ENCODE peak calls at places on chromosomes 11 and 22, in six cellular contexts. One of them, this sample, is unnamed.
A peak's percentile ranks its signal among the peaks of the same experiment; 100 is the strongest.

GRCh38 chr22:37089451-37089850 is 20.1 kb downstream of the TMPRSS6 start:
- DNase-seq in colonic mucosa: no peak
- DNase-seq in CD4-positive, alpha-beta memory T cell: no peak
- DNase-seq in left ventricle myocardium inferior: no peak
- DNase-seq in heart left ventricle: no peak
- DNase-seq in PC-3: no peak
- DNase-seq in this sample: no peak

GRCh38 chr22:30248484-30248883 is 1.9 kb upstream of the LIF start:
- DNase-seq in colonic mucosa: no peak
- DNase-seq in CD4-positive, alpha-beta memory T cell: no peak
- DNase-seq in left ventricle myocardium inferior: no peak
- DNase-seq in heart left ventricle: no peak
- DNase-seq in PC-3: no peak
- DNase-seq in this sample: no peak

GRCh38 chr11:16804104-16804947 is 65.9 kb downstream of the C11orf58 start:
- DNase-seq in colonic mucosa: peak; percentile 75
- DNase-seq in CD4-positive, alpha-beta memory T cell: peak; percentile 15
- DNase-seq in left ventricle myocardium inferior: no peak
- DNase-seq in heart left ventricle: peak; percentile 63
- DNase-seq in PC-3: peak; percentile 34
- DNase-seq in this sample: no peak

GRCh38 chr22:42688241-42688913 is 32.3 kb downstream of the A4GALT start:
- DNase-seq in colonic mucosa: peak; percentile 73
- DNase-seq in CD4-positive, alpha-beta memory T cell: no peak
- DNase-seq in left ventricle myocardium inferior: peak; percentile 90
- DNase-seq in heart left ventricle: peak; percentile 92
- DNase-seq in PC-3: peak; percentile 84
- DNase-seq in this sample: peak; percentile 95

GRCh38 chr11:120398184-120398583 is 62.0 kb downstream of the ARHGEF12 start:
- DNase-seq in colonic mucosa: no peak
- DNase-seq in CD4-positive, alpha-beta memory T cell: no peak
- DNase-seq in left ventricle myocardium inferior: no peak
- DNase-seq in heart left ventricle: no peak
- DNase-seq in PC-3: no peak
- DNase-seq in this sample: no peak

GRCh38 chr22:44363980-44364749 is 51.4 kb upstream of the SHISAL1 start:
- DNase-seq in colonic mucosa: no peak
- DNase-seq in CD4-positive, alpha-beta memory T cell: no peak
- DNase-seq in left ventricle myocardium inferior: peak; percentile 58
- DNase-seq in heart left ventricle: peak; percentile 54
- DNase-seq in PC-3: no peak
- DNase-seq in this sample: no peak

GRCh38 chr22:36010090-36010489 is 18.5 kb downstream of the RBFOX2 start:
- DNase-seq in colonic mucosa: no peak
- DNase-seq in CD4-positive, alpha-beta memory T cell: no peak
- DNase-seq in left ventricle myocardium inferior: no peak
- DNase-seq in heart left ventricle: no peak
- DNase-seq in PC-3: no peak
- DNase-seq in this sample: no peak

GRCh38 chr22:39653787-39654077 is 83.2 kb downstream of the CACNA1I start:
- DNase-seq in colonic mucosa: no peak
- DNase-seq in CD4-positive, alpha-beta memory T cell: no peak
- DNase-seq in left ventricle myocardium inferior: no peak
- DNase-seq in heart left ventricle: no peak
- DNase-seq in PC-3: no peak
- DNase-seq in this sample: no peak

GRCh38 chr22:36816635-36817428 is at the start of gene PVALB:
- DNase-seq in colonic mucosa: no peak
- DNase-seq in CD4-positive, alpha-beta memory T cell: no peak
- DNase-seq in left ventricle myocardium inferior: peak; percentile 22
- DNase-seq in heart left ventricle: no peak
- DNase-seq in PC-3: peak; percentile 29
- DNase-seq in this sample: no peak

GRCh38 chr22:45496451-45496941 is 6.2 kb upstream of the FBLN1 start:
- DNase-seq in colonic mucosa: no peak
- DNase-seq in CD4-positive, alpha-beta memory T cell: no peak
- DNase-seq in left ventricle myocardium inferior: no peak
- DNase-seq in heart left ventricle: no peak
- DNase-seq in PC-3: no peak
- DNase-seq in this sample: no peak

GRCh38 chr22:37167981-37168647 is 18.4 kb upstream of the IL2RB start:
- DNase-seq in colonic mucosa: no peak
- DNase-seq in CD4-positive, alpha-beta memory T cell: no peak
- DNase-seq in left ventricle myocardium inferior: no peak
- DNase-seq in heart left ventricle: no peak
- DNase-seq in PC-3: no peak
- DNase-seq in this sample: no peak

GRCh38 chr11:132347156-132348090 is 977.0 kb downstream of the NTM start:
- DNase-seq in colonic mucosa: no peak
- DNase-seq in CD4-positive, alpha-beta memory T cell: no peak
- DNase-seq in left ventricle myocardium inferior: no peak
- DNase-seq in heart left ventricle: no peak
- DNase-seq in PC-3: no peak
- DNase-seq in this sample: no peak

GRCh38 chr11:36009469-36009868 is 65.6 kb downstream of the LDLRAD3 start:
- DNase-seq in colonic mucosa: no peak
- DNase-seq in CD4-positive, alpha-beta memory T cell: no peak
- DNase-seq in left ventricle myocardium inferior: no peak
- DNase-seq in heart left ventricle: no peak
- DNase-seq in PC-3: peak; percentile 69
- DNase-seq in this sample: no peak

GRCh38 chr11:95697614-95698408 is 91.8 kb downstream of the FAM76B start:
- DNase-seq in colonic mucosa: no peak
- DNase-seq in CD4-positive, alpha-beta memory T cell: no peak
- DNase-seq in left ventricle myocardium inferior: no peak
- DNase-seq in heart left ventricle: no peak
- DNase-seq in PC-3: no peak
- DNase-seq in this sample: no peak

DNA sequence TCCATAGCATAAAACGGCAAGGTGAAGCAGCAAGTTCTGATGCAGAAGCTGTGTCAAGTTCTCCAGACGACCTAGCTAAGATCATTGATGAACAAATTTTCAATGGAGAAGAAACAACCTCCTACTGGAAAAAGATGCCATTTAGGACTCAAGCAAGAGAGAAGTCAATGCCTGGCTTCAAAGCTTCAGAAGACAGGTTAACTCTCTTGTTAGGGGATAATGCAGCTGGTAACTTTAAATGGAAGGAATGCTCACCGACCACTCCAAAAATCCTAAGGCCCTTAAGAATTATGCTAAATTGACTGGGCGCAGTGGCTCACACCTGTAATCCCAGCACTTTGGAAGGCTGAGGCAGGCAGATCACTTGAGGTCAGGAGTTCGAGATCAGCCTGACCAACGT is 31.3 kb downstream of the CLTCL1 start:
- DNase-seq in colonic mucosa: no peak
- DNase-seq in CD4-positive, alpha-beta memory T cell: no peak
- DNase-seq in left ventricle myocardium inferior: no peak
- DNase-seq in heart left ventricle: no peak
- DNase-seq in PC-3: no peak
- DNase-seq in this sample: no peak
- H3K27ac ChIP-seq in colonic mucosa: no peak overlapping the region
- H3K27ac ChIP-seq in CD4-positive, alpha-beta memory T cell: no peak overlapping the region
- H3K27ac ChIP-seq in left ventricle myocardium inferior: peak overlapping the region; percentile 69
- H3K27ac ChIP-seq in heart left ventricle: peak overlapping the region; percentile 82
- H3K27ac ChIP-seq in PC-3: no peak overlapping the region
- H3K27ac ChIP-seq in this sample: peak overlapping the region; percentile 46

GRCh38 chr11:66020618-66021357 is 5.5 kb downstream of the CATSPER1 start:
- DNase-seq in colonic mucosa: no peak
- DNase-seq in CD4-positive, alpha-beta memory T cell: no peak
- DNase-seq in left ventricle myocardium inferior: no peak
- DNase-seq in heart left ventricle: no peak
- DNase-seq in PC-3: peak; percentile 93
- DNase-seq in this sample: no peak
- H3K4me3 ChIP-seq in colonic mucosa: no peak overlapping the region
- H3K4me3 ChIP-seq in CD4-positive, alpha-beta memory T cell: no peak overlapping the region
- H3K4me3 ChIP-seq in left ventricle myocardium inferior: no peak overlapping the region
- H3K4me3 ChIP-seq in heart left ventricle: no peak overlapping the region
- H3K4me3 ChIP-seq in PC-3: no peak overlapping the region
- H3K4me3 ChIP-seq in this sample: no peak overlapping the region

GRCh38 chr11:41851743-41852142 is 392.3 kb upstream of the LRRC4C start:
- DNase-seq in colonic mucosa: no peak
- DNase-seq in CD4-positive, alpha-beta memory T cell: no peak
- DNase-seq in left ventricle myocardium inferior: no peak
- DNase-seq in heart left ventricle: no peak
- DNase-seq in PC-3: no peak
- DNase-seq in this sample: no peak
- H3K4me1 ChIP-seq in colonic mucosa: no peaks in the 10 kb centered on the region
- H3K4me1 ChIP-seq in CD4-positive, alpha-beta memory T cell: no peaks in the 10 kb centered on the region
- H3K4me1 ChIP-seq in left ventricle myocardium inferior: no peaks in the 10 kb centered on the region
- H3K4me1 ChIP-seq in heart left ventricle: no peaks in the 10 kb centered on the region
- H3K4me1 ChIP-seq in PC-3: no peaks in the 10 kb centered on the region
- H3K4me1 ChIP-seq in this sample: no peaks in the 10 kb centered on the region

GRCh38 chr22:31790240-31790639 is 36.4 kb downstream of the DEPDC5 start:
- DNase-seq in colonic mucosa: no peak
- DNase-seq in CD4-positive, alpha-beta memory T cell: no peak
- DNase-seq in left ventricle myocardium inferior: no peak
- DNase-seq in heart left ventricle: no peak
- DNase-seq in PC-3: no peak
- DNase-seq in this sample: no peak
- H3K27ac ChIP-seq in colonic mucosa: no peak overlapping the region
- H3K27ac ChIP-seq in CD4-positive, alpha-beta memory T cell: no peak overlapping the region
- H3K27ac ChIP-seq in left ventricle myocardium inferior: peak overlapping the region; percentile 12
- H3K27ac ChIP-seq in heart left ventricle: no peak overlapping the region
- H3K27ac ChIP-seq in PC-3: no peak overlapping the region
- H3K27ac ChIP-seq in this sample: no peak overlapping the region

DNA sequence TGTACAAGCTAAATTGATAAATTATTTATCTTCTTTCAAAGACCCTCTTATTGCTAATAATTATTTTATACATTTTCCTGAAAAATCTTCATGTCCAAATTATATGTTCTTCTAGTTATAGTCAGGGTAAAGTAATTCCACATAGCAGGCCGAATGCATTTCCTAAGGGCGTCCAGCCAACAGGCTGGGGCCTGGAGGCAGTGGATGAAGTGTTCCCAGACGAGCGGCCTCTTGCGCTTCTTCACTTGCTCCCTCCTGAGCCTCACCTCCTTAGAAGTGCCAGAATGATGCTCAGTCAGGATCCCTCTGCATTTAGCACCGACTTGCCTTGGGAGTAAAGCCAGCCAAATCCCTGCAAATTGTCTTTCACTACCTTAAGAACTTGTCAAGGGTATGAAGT is 1.4 kb downstream of the OLFML1 start:
- DNase-seq in colonic mucosa: no peak
- DNase-seq in CD4-positive, alpha-beta memory T cell: no peak
- DNase-seq in left ventricle myocardium inferior: no peak
- DNase-seq in heart left ventricle: no peak
- DNase-seq in PC-3: no peak
- DNase-seq in this sample: no peak
- H3K4me3 ChIP-seq in colonic mucosa: no peak overlapping the region
- H3K4me3 ChIP-seq in CD4-positive, alpha-beta memory T cell: no peak overlapping the region
- H3K4me3 ChIP-seq in left ventricle myocardium inferior: peak overlapping the region; percentile 63
- H3K4me3 ChIP-seq in heart left ventricle: peak overlapping the region; percentile 19
- H3K4me3 ChIP-seq in PC-3: no peak overlapping the region
- H3K4me3 ChIP-seq in this sample: no peak overlapping the region

DNA sequence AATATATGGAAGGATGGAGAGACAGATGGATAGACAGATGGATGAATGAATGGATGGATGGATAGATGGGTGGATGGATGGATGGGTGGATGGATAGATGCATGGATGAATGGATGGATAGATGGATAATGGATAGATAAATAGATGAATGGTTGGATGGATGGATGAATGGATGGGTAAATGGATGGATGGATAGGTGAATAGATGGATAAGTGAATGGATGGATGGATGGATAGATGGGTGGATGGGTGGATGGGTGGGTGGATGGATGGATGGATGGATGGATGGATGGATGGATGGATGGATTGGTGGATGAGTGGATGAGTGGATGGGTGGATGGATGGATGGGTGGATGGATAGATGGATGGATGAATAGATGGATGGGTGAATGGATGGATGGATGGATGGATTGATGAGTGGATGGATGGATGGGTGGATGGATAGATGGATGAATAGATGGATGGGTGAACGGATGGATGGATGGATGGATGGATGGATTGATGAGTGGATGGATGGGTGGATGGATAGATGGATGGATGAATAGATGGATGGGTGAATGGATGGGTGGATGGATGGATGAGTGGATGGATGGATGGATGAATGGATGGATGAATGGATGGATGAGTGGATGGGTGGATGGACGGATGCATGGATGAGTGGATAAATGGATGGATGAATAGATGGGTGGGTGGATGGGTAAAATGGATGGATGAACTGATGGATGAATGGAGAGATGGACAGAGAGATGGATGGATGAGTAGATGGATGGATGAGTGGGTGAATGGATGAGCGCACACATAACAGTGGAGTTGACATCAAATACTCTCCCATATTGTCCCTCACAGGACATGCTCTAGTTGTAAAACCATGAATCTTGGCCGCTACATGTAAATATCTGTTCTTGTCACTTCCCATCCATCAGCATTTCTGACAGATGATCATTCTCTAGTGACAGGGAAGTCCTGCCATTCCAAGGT is 8.8 kb downstream of the LSP1 start:
- DNase-seq in colonic mucosa: no peak
- DNase-seq in CD4-positive, alpha-beta memory T cell: no peak
- DNase-seq in left ventricle myocardium inferior: no peak
- DNase-seq in heart left ventricle: no peak
- DNase-seq in PC-3: no peak
- DNase-seq in this sample: no peak
- H3K4me1 ChIP-seq in colonic mucosa: no peaks in the 10 kb centered on the region
- H3K4me1 ChIP-seq in CD4-positive, alpha-beta memory T cell: peaks cover 86% of the 10 kb centered on the region
- H3K4me1 ChIP-seq in left ventricle myocardium inferior: peaks cover 38% of the 10 kb centered on the region
- H3K4me1 ChIP-seq in heart left ventricle: peaks cover 17% of the 10 kb centered on the region
- H3K4me1 ChIP-seq in PC-3: peaks cover 7% of the 10 kb centered on the region
- H3K4me1 ChIP-seq in this sample: peaks cover 21% of the 10 kb centered on the region

DNA sequence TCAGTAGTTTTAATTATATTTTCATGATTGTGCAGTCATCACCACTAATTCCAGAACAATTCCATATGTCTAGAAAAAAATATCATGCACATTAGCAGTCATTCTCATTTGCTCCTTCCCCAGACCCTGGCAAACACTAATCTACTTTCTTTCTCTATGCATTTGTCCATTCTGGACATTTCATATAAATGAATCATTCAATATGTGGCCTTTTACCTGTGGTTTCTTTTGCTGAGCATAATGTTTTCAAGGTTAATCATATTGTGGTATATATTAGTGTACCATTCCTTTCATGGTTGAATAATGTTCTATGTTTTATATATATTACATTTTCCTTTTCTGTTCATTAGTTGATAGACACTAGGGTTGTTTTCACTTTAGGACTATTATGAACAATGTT is 811.1 kb upstream of the RAG2 start:
- DNase-seq in colonic mucosa: no peak
- DNase-seq in CD4-positive, alpha-beta memory T cell: no peak
- DNase-seq in left ventricle myocardium inferior: no peak
- DNase-seq in heart left ventricle: no peak
- DNase-seq in PC-3: peak; percentile 73
- DNase-seq in this sample: no peak
- H3K27ac ChIP-seq in colonic mucosa: no peak overlapping the region
- H3K27ac ChIP-seq in CD4-positive, alpha-beta memory T cell: no peak overlapping the region
- H3K27ac ChIP-seq in left ventricle myocardium inferior: no peak overlapping the region
- H3K27ac ChIP-seq in heart left ventricle: no peak overlapping the region
- H3K27ac ChIP-seq in PC-3: peak overlapping the region; percentile 24
- H3K27ac ChIP-seq in this sample: no peak overlapping the region

DNA sequence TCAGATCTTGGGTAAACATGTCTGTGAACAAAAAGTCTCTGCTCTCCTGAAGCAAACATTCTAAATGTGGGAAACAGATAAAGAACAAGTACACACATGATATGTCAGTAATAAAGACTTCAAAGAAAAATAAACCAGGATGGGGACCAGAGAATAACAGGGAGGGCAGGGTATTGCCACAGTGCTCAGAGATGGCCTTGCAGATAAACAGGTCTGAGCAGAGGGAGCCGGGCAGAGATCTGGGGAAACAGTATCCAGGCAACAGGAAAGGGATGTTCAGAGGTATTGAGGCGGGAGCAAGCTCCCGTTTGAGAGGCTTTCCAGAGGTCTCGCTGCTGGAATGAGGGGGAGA is 2.9 kb downstream of the CCDC86 start:
- DNase-seq in colonic mucosa: no peak
- DNase-seq in CD4-positive, alpha-beta memory T cell: no peak
- DNase-seq in left ventricle myocardium inferior: no peak
- DNase-seq in heart left ventricle: no peak
- DNase-seq in PC-3: no peak
- DNase-seq in this sample: no peak
- H3K4me3 ChIP-seq in colonic mucosa: no peak overlapping the region
- H3K4me3 ChIP-seq in CD4-positive, alpha-beta memory T cell: no peak overlapping the region
- H3K4me3 ChIP-seq in left ventricle myocardium inferior: no peak overlapping the region
- H3K4me3 ChIP-seq in heart left ventricle: no peak overlapping the region
- H3K4me3 ChIP-seq in PC-3: peak overlapping the region; percentile 92
- H3K4me3 ChIP-seq in this sample: no peak overlapping the region